ENCODE peak calls at places on chromosomes 13 and 19, in four cellular contexts. One of them, this sample, is unnamed.
A peak's percentile ranks its signal among the peaks of the same experiment; 100 is the strongest.

GRCh38 chr13:29472317-29472961 is 123.0 kb downstream of the SLC7A1 start:
- DNase-seq in K562: peak; percentile 69
- DNase-seq in SK-N-SH: peak; percentile 72
- DNase-seq in HepG2: peak; percentile 59
- DNase-seq in this sample: no peak

GRCh38 chr13:37344051-37344450 is 238.6 kb upstream of the CSNK1A1L start:
- DNase-seq in HepG2: no peak
- DNase-seq in K562: no peak
- DNase-seq in SK-N-SH: peak; percentile 2
- DNase-seq in this sample: no peak

GRCh38 chr13:52127378-52127777 is 1.5 kb downstream of the NEK5 start:
- DNase-seq in HepG2: no peak
- DNase-seq in SK-N-SH: no peak
- DNase-seq in K562: no peak
- DNase-seq in this sample: no peak

GRCh38 chr13:52599037-52599852 is 43.0 kb upstream of the HNRNPA1L2 start:
- DNase-seq in K562: no peak
- DNase-seq in SK-N-SH: no peak
- DNase-seq in HepG2: no peak
- DNase-seq in this sample: no peak

GRCh38 chr13:70896136-70896535 is 787.9 kb upstream of the KLHL1 start:
- DNase-seq in HepG2: no peak
- DNase-seq in SK-N-SH: no peak
- DNase-seq in K562: no peak
- DNase-seq in this sample: no peak

GRCh38 chr13:101925731-101926130 is 473.3 kb downstream of the ITGBL1 start:
- DNase-seq in HepG2: no peak
- DNase-seq in SK-N-SH: no peak
- DNase-seq in K562: no peak
- DNase-seq in this sample: no peak

GRCh38 chr13:113771709-113772331 is 12.8 kb downstream of the TMEM255B start:
- DNase-seq in HepG2: no peak
- DNase-seq in SK-N-SH: no peak
- DNase-seq in K562: no peak
- DNase-seq in this sample: no peak

GRCh38 chr19:17553256-17553655 is 2.2 kb upstream of the COLGALT1 start:
- DNase-seq in HepG2: no peak
- DNase-seq in SK-N-SH: no peak
- DNase-seq in K562: peak; percentile 75
- DNase-seq in this sample: no peak

GRCh38 chr19:30536975-30537374 is 164.8 kb downstream of the ZNF536 start:
- DNase-seq in SK-N-SH: no peak
- DNase-seq in K562: no peak
- DNase-seq in HepG2: no peak
- DNase-seq in this sample: no peak

GRCh38 chr19:33317522-33317921 is 15.2 kb upstream of the CEBPA start:
- DNase-seq in K562: no peak
- DNase-seq in SK-N-SH: no peak
- DNase-seq in HepG2: no peak
- DNase-seq in this sample: no peak

GRCh38 chr19:13761423-13761822 is 2.9 kb upstream of the MRI1 start:
- DNase-seq in K562: no peak
- DNase-seq in SK-N-SH: no peak
- DNase-seq in HepG2: no peak
- DNase-seq in this sample: no peak

GRCh38 chr13:114319441-114319871 is 5.2 kb downstream of the CHAMP1 start:
- DNase-seq in SK-N-SH: no peak
- DNase-seq in HepG2: no peak
- DNase-seq in K562: no peak
- DNase-seq in this sample: no peak

GRCh38 chr13:36879218-36879938 is 40.7 kb downstream of the SMAD9 start:
- DNase-seq in K562: no peak
- DNase-seq in HepG2: no peak
- DNase-seq in SK-N-SH: no peak
- DNase-seq in this sample: no peak

GRCh38 chr13:107421951-107422350 is 793.4 kb downstream of the LIG4 start:
- DNase-seq in SK-N-SH: no peak
- DNase-seq in HepG2: no peak
- DNase-seq in K562: no peak
- DNase-seq in this sample: no peak

GRCh38 chr19:709965-710714 is 1.4 kb downstream of the PALM start:
- DNase-seq in SK-N-SH: peak; percentile 55
- DNase-seq in K562: no peak
- DNase-seq in HepG2: no peak
- DNase-seq in this sample: no peak

GRCh38 chr19:28899703-28900102 is 313.2 kb downstream of the UQCRFS1 start:
- DNase-seq in HepG2: no peak
- DNase-seq in SK-N-SH: no peak
- DNase-seq in K562: no peak
- DNase-seq in this sample: no peak

GRCh38 chr13:31947506-31947905 is 84.1 kb upstream of the FRY start:
- DNase-seq in K562: no peak
- DNase-seq in HepG2: no peak
- DNase-seq in SK-N-SH: no peak
- DNase-seq in this sample: no peak

GRCh38 chr13:46288570-46289259 is 77.0 kb downstream of the LRRC63 start:
- DNase-seq in HepG2: peak; percentile 27
- DNase-seq in SK-N-SH: peak; percentile 39
- DNase-seq in K562: peak; percentile 63
- DNase-seq in this sample: peak; percentile 19

GRCh38 chr13:71798723-71799122 is 68.3 kb downstream of the DACH1 start:
- DNase-seq in HepG2: no peak
- DNase-seq in SK-N-SH: no peak
- DNase-seq in K562: no peak
- DNase-seq in this sample: no peak

GRCh38 chr13:30126903-30127428 is 180.4 kb downstream of the KATNAL1 start:
- DNase-seq in SK-N-SH: no peak
- DNase-seq in K562: no peak
- DNase-seq in HepG2: no peak
- DNase-seq in this sample: no peak

GRCh38 chr13:28885191-28885590 is 65.1 kb downstream of the MTUS2 start:
- DNase-seq in K562: no peak
- DNase-seq in SK-N-SH: no peak
- DNase-seq in HepG2: no peak
- DNase-seq in this sample: no peak

GRCh38 chr19:44596428-44597130 is 16.8 kb upstream of the IGSF23 start:
- DNase-seq in HepG2: peak; percentile 79
- DNase-seq in SK-N-SH: no peak
- DNase-seq in K562: no peak
- DNase-seq in this sample: no peak

GRCh38 chr13:34107814-34108213 is 289.9 kb downstream of the RFC3 start:
- DNase-seq in HepG2: no peak
- DNase-seq in SK-N-SH: no peak
- DNase-seq in K562: no peak
- DNase-seq in this sample: no peak

GRCh38 chr13:51318876-51319275 is 20.6 kb upstream of the SERPINE3 start:
- DNase-seq in SK-N-SH: no peak
- DNase-seq in K562: no peak
- DNase-seq in HepG2: no peak
- DNase-seq in this sample: no peak

GRCh38 chr13:55606045-55606665 is 1534.6 kb upstream of the PRR20A start:
- DNase-seq in K562: no peak
- DNase-seq in HepG2: no peak
- DNase-seq in SK-N-SH: no peak
- DNase-seq in this sample: no peak

GRCh38 chr13:25468330-25469178 is 96.8 kb downstream of the ATP8A2 start:
- DNase-seq in HepG2: no peak
- DNase-seq in K562: peak; percentile 71
- DNase-seq in SK-N-SH: peak; percentile 94
- DNase-seq in this sample: no peak

GRCh38 chr13:62779146-62779545 is 1363.5 kb upstream of the PCDH20 start:
- DNase-seq in HepG2: no peak
- DNase-seq in SK-N-SH: no peak
- DNase-seq in K562: no peak
- DNase-seq in this sample: no peak

GRCh38 chr13:59641758-59642157 is 522.0 kb downstream of the DIAPH3 start:
- DNase-seq in SK-N-SH: no peak
- DNase-seq in HepG2: no peak
- DNase-seq in K562: no peak
- DNase-seq in this sample: no peak

GRCh38 chr19:10104665-10105221 is 1.4 kb upstream of the PPAN start:
- DNase-seq in K562: peak; percentile 79
- DNase-seq in HepG2: no peak
- DNase-seq in SK-N-SH: no peak
- DNase-seq in this sample: peak; percentile 100

GRCh38 chr19:49534632-49535385 is 7.0 kb downstream of the RCN3 start:
- DNase-seq in HepG2: no peak
- DNase-seq in K562: no peak
- DNase-seq in SK-N-SH: no peak
- DNase-seq in this sample: no peak

GRCh38 chr19:41298327-41298964 is 11.5 kb upstream of the CCDC97 start:
- DNase-seq in K562: no peak
- DNase-seq in HepG2: no peak
- DNase-seq in SK-N-SH: no peak
- DNase-seq in this sample: no peak
- TF ChIP-seq TAF1 in K562: no peak
- TF ChIP-seq TAF1 in HepG2: no peak
- TF ChIP-seq TAF1 in SK-N-SH: no peak
- TF ChIP-seq TAF1 in this sample: no peak

DNA sequence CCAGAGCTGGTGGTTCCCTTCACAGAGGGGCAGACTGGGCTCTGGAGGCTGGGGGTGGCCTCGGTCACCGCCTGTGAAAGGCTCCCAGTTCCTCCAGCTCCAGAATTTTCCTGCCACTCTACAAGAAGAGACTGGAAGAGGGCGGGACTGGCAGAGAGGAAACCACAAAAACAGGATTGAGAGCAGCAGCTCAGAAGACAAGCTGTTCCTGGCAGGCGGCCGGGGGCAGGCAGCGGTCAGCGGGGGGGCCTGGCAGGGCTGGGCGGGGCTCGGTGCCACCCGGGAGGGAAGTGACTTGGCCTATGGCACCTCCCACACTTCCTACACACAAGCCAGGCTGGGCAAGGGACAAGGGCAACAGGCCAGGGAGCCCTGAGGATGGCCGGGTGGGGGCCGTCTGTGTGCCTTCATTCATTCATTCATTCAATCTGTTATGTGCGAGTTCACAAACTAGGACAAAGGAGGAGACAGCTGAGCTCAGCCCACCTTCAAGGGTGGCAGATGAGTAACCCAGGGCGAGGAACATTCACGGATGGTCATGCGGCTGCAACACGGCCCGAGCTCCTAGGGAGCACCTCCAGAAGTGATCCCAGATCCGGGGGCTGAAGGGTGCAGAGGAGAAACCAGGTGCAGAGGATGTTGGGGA is 16.9 kb upstream of the BTBD2 start:
- DNase-seq in K562: no peak
- DNase-seq in HepG2: no peak
- DNase-seq in SK-N-SH: peak; percentile 91
- DNase-seq in this sample: no peak
- TF ChIP-seq NFIC in K562: no peak
- TF ChIP-seq NFIC in HepG2: no peak
- TF ChIP-seq NFIC in SK-N-SH: peak; percentile 93
- TF ChIP-seq NFIC in this sample: no peak

GRCh38 chr13:79522583-79522982 is 41.6 kb downstream of the NDFIP2 start:
- DNase-seq in SK-N-SH: no peak
- DNase-seq in K562: peak; percentile 39
- DNase-seq in HepG2: no peak
- DNase-seq in this sample: peak; percentile 69
- TF ChIP-seq TAF1 in SK-N-SH: no peak
- TF ChIP-seq TAF1 in K562: no peak
- TF ChIP-seq TAF1 in HepG2: no peak
- TF ChIP-seq TAF1 in this sample: no peak

GRCh38 chr13:18991054-18991453 is 190.6 kb downstream of the TUBA3C start:
- DNase-seq in SK-N-SH: no peak
- DNase-seq in HepG2: no peak
- DNase-seq in K562: no peak
- DNase-seq in this sample: no peak
- TF ChIP-seq NFIC in SK-N-SH: no peak
- TF ChIP-seq NFIC in HepG2: no peak
- TF ChIP-seq NFIC in K562: no peak
- TF ChIP-seq NFIC in this sample: no peak

GRCh38 chr13:110254751-110255553 is 52.0 kb downstream of the COL4A1 start:
- DNase-seq in K562: no peak
- DNase-seq in SK-N-SH: no peak
- DNase-seq in HepG2: no peak
- DNase-seq in this sample: no peak
- TF ChIP-seq TAF1 in K562: no peak
- TF ChIP-seq TAF1 in SK-N-SH: no peak
- TF ChIP-seq TAF1 in HepG2: no peak
- TF ChIP-seq TAF1 in this sample: no peak

DNA sequence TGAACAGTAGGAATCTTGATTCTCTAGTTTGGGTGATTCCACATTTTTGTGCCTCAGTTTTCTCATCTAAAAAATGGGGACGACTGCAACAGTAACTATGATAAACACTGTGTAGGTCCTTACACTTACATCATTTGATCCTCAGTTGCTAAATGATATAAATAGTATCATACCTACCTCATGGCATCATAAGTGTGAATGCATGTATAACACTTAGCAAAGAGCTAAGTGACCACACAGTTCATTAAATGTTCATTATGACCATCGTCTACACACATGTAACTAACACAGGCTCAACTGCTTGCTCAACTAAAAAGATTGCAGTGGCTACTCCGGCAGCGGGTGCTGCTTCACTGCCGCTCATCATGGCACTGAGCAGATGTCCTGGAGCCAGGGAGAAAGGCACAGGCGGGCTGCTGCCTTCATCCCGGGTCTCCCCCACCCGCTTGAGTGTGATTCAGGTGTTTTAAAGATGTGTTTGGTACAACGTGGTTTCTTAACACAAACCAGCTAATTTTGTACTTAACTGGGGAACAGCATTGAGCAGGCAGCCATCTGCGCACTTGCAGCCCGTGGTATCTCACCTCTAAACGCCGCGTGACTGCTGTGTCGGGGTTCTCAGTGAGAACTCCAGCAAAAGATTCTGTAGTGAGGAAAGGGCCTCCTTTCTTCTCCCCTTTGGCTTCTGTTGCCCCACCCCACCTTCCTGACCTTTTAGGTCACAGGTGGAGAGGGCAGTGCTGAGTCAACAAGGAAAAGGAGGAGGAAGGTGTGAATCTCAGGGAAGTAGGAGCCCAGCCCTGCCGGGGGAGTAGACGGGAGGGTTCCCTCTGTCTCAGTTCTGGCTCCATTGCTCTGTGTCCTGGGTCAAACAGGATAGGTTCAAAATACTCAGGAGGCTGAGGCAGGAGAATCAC is 11.7 kb upstream of the ACTN4 start:
- DNase-seq in SK-N-SH: no peak
- DNase-seq in HepG2: no peak
- DNase-seq in K562: no peak
- DNase-seq in this sample: no peak
- TF ChIP-seq NFIC in SK-N-SH: no peak
- TF ChIP-seq NFIC in HepG2: no peak
- TF ChIP-seq NFIC in K562: no peak
- TF ChIP-seq NFIC in this sample: no peak